ENCODE peak calls at places on chromosomes 13 and 19, in six cellular contexts. E, P, W, L, G and X are unnamed samples.

GRCh38 chr19:17766543-17767131 is 15.4 kb downstream of the FCHO1 start:
- DNase-seq in L (peak), E (peak), W (peak), P (peak), G (peak), X (peak)

GRCh38 chr13:98025480-98026025 is 72.1 kb downstream of the IPO5 start:
- DNase-seq in G (no peak), L (no peak), E (no peak), P (no peak), W (no peak), X (no peak)

GRCh38 chr13:111202745-111203144 is 87.6 kb downstream of the ARHGEF7 start:
- DNase-seq in L (no peak), P (no peak), E (no peak), G (peak), W (no peak), X (peak)

GRCh38 chr13:41708648-41709175 is 251.4 kb downstream of the RGCC start:
- DNase-seq in G (no peak), W (no peak), E (peak), P (no peak), L (peak), X (no peak)

GRCh38 chr13:39586956-39587605 is 15.9 kb downstream of the LHFPL6 start:
- DNase-seq in P (no peak), W (no peak), L (no peak), G (no peak), E (no peak), X (no peak)

GRCh38 chr19:2625434-2625833 is 77.1 kb downstream of the GNG7 start:
- DNase-seq in L (peak), W (no peak), P (no peak), G (no peak), E (no peak), X (no peak)

GRCh38 chr13:102617697-102618350 is 21.0 kb downstream of the TPP2 start:
- DNase-seq in L (no peak), W (no peak), G (no peak), P (no peak), E (no peak), X (no peak)

GRCh38 chr19:18700501-18701249 is 17.2 kb downstream of the CRTC1 start:
- DNase-seq in P (peak), W (peak), L (peak), E (peak), G (peak), X (peak)

GRCh38 chr13:106133025-106133424 is 402.4 kb downstream of the EFNB2 start:
- DNase-seq in G (peak), E (no peak), P (no peak), W (no peak), L (no peak), X (no peak)

GRCh38 chr13:80584306-80584705 is 243.4 kb upstream of the SPRY2 start:
- DNase-seq in E (no peak), L (no peak), G (no peak), P (no peak), W (no peak), X (no peak)
- H3K4me3 ChIP-seq in E (no peak), L (no peak), G (no peak), P (no peak), W (no peak), X (no peak)

DNA sequence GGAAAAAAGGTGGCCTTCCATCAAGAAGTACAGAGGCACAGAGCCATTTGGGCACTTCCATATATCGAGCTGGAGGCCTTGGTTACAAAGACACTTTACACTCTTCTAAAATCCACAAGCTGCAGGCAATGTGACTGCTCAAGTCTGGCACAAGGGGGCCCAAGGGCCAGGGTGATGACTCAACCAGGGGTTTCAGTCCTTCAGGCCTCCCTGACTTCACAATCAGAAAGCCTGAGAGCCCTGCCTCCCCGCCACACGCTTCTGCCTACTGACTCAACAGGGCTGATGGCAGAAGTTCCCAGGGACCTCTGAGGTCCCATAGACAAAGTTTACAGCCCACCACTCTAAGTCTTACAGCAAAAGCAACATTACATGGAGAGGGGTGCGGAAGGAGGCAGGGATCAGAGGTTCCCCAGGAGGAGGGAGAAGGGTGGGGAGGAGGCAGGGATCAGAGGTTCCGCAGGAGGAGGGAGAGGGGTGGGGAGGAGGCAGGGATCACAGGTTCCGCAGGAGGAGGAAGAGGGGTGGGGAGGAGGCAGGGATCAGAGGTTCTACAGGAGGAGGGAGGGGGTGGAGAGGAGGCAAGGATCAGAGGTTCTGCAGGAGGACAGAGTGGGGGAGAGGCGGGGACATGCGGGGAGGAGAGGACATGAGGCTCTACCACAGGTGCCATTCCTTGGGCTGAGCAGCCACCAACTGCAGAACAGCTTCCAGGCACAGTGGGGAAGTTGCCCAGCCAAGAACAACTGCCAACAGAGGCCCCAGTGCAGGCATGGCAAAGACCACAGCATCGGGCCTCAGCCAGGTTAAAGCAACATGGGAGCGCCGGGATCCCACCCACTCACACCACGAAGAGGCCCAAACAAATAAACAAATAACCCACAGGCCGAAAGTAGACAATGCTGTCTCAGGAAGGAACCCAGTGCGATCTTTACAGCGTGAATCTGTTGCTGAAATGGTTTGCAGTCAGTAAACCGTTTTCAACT is 52.0 kb downstream of the SLC7A1 start:
- DNase-seq in E (no peak), W (no peak), P (no peak), G (no peak), L (no peak), X (no peak)
- TF ChIP-seq CTCF in E (no peak), W (no peak), P (no peak), G (no peak), L (no peak), X (no peak)

GRCh38 chr13:53020764-53021332 is 7.8 kb upstream of the OLFM4 start:
- DNase-seq in W (no peak), G (no peak), L (no peak), P (no peak), E (no peak), X (no peak)
- H3K4me3 ChIP-seq in W (no peak), G (no peak), L (no peak), P (no peak), E (no peak), X (no peak)

GRCh38 chr19:23345838-23346237 is 49.4 kb downstream of the ZNF91 start:
- DNase-seq in W (no peak), P (no peak), G (no peak), E (no peak), L (no peak), X (no peak)
- TF ChIP-seq CTCF in W (no peak), P (no peak), G (no peak), E (no peak), L (no peak), X (no peak)

DNA sequence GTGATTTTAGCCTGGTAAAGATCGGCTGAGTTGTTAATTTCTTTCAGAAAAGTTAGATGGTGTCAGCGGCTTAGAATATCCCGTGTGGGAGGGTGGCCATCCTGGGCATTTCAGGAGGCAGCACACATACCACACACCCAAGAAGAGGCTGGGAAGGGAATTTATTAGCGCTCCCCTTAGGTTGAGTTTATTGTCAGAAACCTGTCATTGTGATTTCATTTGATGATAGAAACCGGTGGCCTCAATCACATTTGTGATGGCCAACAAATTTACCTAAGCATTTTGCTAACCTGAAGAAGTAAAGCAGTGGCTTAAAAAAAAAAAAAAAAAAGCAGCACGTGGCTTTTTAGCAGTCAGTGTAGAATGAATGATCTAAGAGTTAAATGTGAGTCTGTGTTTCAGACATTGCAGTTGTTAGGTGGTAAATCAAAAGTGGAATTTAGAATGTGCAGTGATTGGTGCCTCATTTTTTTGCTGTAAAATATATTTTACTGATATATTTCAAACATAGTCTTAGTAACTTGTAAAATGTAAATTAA is 2.7 kb downstream of the SIPA1L3 start:
- DNase-seq in E (no peak), G (no peak), P (no peak), L (no peak), W (no peak), X (no peak)
- H3K4me3 ChIP-seq in E (no peak), G (no peak), P (no peak), L (no peak), W (no peak), X (no peak)

DNA sequence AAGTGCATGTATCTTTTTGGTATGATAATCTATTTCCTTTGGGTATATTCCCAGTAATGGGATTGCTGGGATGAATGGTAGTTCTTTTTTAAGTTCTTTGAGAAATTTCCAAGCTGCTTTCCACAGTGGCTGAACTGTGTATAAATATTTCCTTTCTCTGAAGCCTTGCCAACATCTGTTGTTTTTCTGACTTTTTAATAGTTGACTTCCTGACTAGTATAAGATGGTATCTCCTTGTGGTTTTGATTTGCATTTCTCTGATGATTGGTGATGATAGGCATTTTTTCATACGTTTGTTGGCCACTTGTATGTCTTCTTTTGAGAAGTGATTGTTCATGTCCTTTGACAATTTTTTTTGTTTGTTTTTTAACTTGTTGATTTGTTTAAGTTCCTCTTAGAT is 61.6 kb upstream of the PCDH17 start:
- DNase-seq in W (no peak), L (no peak), G (no peak), E (no peak), P (no peak), X (peak)
- TF ChIP-seq CTCF in W (no peak), L (no peak), G (no peak), E (no peak), P (no peak), X (no peak)

DNA sequence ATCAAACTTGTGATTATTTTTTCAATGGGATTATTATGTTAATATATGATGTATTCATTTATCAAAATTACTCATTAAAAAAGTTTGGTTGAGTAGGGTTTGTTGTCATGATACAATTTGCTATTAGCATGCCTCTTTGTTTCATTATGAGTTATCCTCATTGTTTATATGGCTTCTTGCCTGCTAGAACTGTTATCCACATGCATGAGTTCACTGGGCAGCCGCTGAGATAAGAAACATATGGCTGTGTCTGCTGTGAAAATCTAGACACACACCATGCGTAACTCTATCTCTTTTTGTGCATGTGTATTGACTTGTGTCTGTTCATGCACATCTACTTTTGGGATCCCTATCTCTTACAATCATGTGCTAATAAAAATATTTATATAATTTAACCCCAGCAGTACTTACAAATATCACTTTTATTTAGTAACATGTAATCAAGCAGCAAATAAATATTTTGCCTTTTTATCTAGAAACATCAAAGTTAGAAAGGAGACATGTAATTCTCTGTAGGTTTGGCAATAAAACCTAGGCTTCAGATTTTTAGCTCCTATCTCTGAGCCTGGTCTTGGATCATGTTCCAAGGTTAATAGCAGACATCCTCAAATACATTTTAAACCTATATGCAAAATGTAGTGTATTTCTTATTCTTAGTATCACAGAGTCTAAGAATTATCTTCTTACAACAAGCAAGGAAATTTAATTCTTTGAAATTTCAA is 11.2 kb upstream of the KLF12 start:
- DNase-seq in W (no peak), P (no peak), L (no peak), E (no peak), G (peak), X (no peak)
- H3K4me3 ChIP-seq in W (no peak), P (no peak), L (no peak), E (no peak), G (no peak), X (no peak)

GRCh38 chr19:33687761-33688656 is 66.3 kb downstream of the CHST8 start:
- DNase-seq in E (no peak), W (no peak), L (no peak), G (no peak), P (peak), X (no peak)
- TF ChIP-seq CTCF in E (no peak), W (no peak), L (no peak), G (no peak), P (no peak), X (no peak)

GRCh38 chr13:30796132-30796832 is 60.9 kb downstream of the ALOX5AP start:
- DNase-seq in P (peak), L (no peak), G (peak), E (no peak), W (no peak), X (no peak)

GRCh38 chr13:30789360-30789862 is 54.1 kb downstream of the ALOX5AP start:
- DNase-seq in G (no peak), P (no peak), L (no peak), W (no peak), E (no peak), X (no peak)

GRCh38 chr13:30790592-30790991 is 55.2 kb downstream of the ALOX5AP start:
- DNase-seq in W (no peak), P (no peak), G (no peak), E (no peak), L (no peak), X (no peak)

GRCh38 chr13:30791354-30791921 is 56.1 kb downstream of the ALOX5AP start:
- DNase-seq in L (peak), G (peak), P (no peak), E (no peak), W (no peak), X (no peak)

DNA sequence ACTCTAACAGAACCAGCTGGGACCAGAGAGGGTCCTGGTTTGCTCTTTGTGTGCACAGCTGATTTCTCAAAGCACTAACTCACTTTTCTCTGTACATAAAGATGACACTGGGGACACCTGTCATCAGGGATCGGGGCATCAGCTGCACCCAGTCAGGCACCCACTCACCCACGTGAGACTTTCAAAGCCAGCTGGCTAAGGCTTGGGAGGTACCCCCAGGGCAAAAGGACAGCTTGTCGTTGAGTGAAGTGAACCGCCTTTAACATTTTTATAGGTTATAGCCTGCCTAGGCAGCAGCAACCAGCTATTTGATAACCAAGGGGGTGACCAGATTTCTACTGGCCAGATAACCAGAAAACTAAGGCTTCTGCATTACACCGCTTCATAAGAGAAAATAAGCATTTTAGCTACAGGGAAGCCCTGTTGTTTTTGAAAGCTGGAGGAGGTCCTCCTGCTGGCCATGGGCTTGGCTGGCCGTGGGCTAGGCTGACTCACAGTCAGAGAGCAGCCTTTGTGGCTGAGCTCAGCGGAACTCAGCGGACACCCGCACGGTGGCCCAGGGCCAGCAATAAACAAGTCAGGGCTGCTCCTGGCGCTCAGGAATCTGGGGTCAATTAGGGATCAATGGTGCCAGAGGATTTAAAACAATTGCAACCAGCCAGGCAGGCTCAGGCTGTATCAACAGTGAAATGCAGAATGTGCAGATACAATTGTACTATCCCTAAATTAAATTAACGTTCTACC is 57.1 kb downstream of the ALOX5AP start:
- DNase-seq in E (peak), P (peak), W (peak), G (peak), L (peak), X (peak)
- H3K4me3 ChIP-seq in E (no peak), P (no peak), W (no peak), G (no peak), L (no peak), X (no peak)

GRCh38 chr13:113457510-113457909 is 4.2 kb upstream of the ADPRHL1 start:
- DNase-seq in L (no peak), W (no peak), E (no peak), P (peak), G (no peak), X (no peak)
- TF ChIP-seq CTCF in L (no peak), W (no peak), E (no peak), P (no peak), G (no peak), X (no peak)